ENCODE peak calls at places on chromosomes 7 and 10, in four cellular contexts. One of them, this sample, is unnamed.

GRCh38 chr7:754531-755420 is 27.7 kb upstream of the PRKAR1B start:
- DNase-seq in fibroblast of villous mesenchyme: no peak
- DNase-seq in activated T-helper 1 cell treated with anti-CD3 and anti-CD28 coated beads, Interleukin-12 subunit alpha, Interleukin-12 subunit beta, Interleukin-2, Interleukin-4 antibody, amounts not matched to agents 30 ng/mL and 10 ng/mL and 1 ng/mL, durations not matched to agents 14 hours and 24 hours and 36 hours: no peak
- DNase-seq in anterior cingulate cortex: no peak
- DNase-seq in this sample: no peak

GRCh38 chr10:93475871-93476270 is 6.3 kb downstream of the MYOF start:
- DNase-seq in anterior cingulate cortex: no peak
- DNase-seq in activated T-helper 1 cell treated with anti-CD3 and anti-CD28 coated beads, Interleukin-12 subunit alpha, Interleukin-12 subunit beta, Interleukin-2, Interleukin-4 antibody, amounts not matched to agents 30 ng/mL and 10 ng/mL and 1 ng/mL, durations not matched to agents 14 hours and 24 hours and 36 hours: no peak
- DNase-seq in fibroblast of villous mesenchyme: peak; percentile 54
- DNase-seq in this sample: no peak

GRCh38 chr7:105473163-105473562 is 48.9 kb downstream of the PUS7 start:
- DNase-seq in anterior cingulate cortex: no peak
- DNase-seq in fibroblast of villous mesenchyme: peak; percentile 86
- DNase-seq in activated T-helper 1 cell treated with anti-CD3 and anti-CD28 coated beads, Interleukin-12 subunit alpha, Interleukin-12 subunit beta, Interleukin-2, Interleukin-4 antibody, amounts not matched to agents 30 ng/mL and 10 ng/mL and 1 ng/mL, durations not matched to agents 14 hours and 24 hours and 36 hours: no peak
- DNase-seq in this sample: no peak

GRCh38 chr7:140989068-140989467 is 25.7 kb downstream of the MRPS33 start:
- DNase-seq in anterior cingulate cortex: no peak
- DNase-seq in activated T-helper 1 cell treated with anti-CD3 and anti-CD28 coated beads, Interleukin-12 subunit alpha, Interleukin-12 subunit beta, Interleukin-2, Interleukin-4 antibody, amounts not matched to agents 30 ng/mL and 10 ng/mL and 1 ng/mL, durations not matched to agents 14 hours and 24 hours and 36 hours: no peak
- DNase-seq in fibroblast of villous mesenchyme: no peak
- DNase-seq in this sample: no peak

GRCh38 chr7:55050286-55050685 is 31.5 kb downstream of the EGFR start:
- DNase-seq in fibroblast of villous mesenchyme: no peak
- DNase-seq in activated T-helper 1 cell treated with anti-CD3 and anti-CD28 coated beads, Interleukin-12 subunit alpha, Interleukin-12 subunit beta, Interleukin-2, Interleukin-4 antibody, amounts not matched to agents 30 ng/mL and 10 ng/mL and 1 ng/mL, durations not matched to agents 14 hours and 24 hours and 36 hours: no peak
- DNase-seq in anterior cingulate cortex: no peak
- DNase-seq in this sample: no peak

GRCh38 chr7:110522751-110523200 is 568.2 kb upstream of the LRRN3 start:
- DNase-seq in activated T-helper 1 cell treated with anti-CD3 and anti-CD28 coated beads, Interleukin-12 subunit alpha, Interleukin-12 subunit beta, Interleukin-2, Interleukin-4 antibody, amounts not matched to agents 30 ng/mL and 10 ng/mL and 1 ng/mL, durations not matched to agents 14 hours and 24 hours and 36 hours: no peak
- DNase-seq in anterior cingulate cortex: no peak
- DNase-seq in fibroblast of villous mesenchyme: peak; percentile 22
- DNase-seq in this sample: no peak

GRCh38 chr10:42987121-42987541 is 89.7 kb upstream of the RET start:
- DNase-seq in activated T-helper 1 cell treated with anti-CD3 and anti-CD28 coated beads, Interleukin-12 subunit alpha, Interleukin-12 subunit beta, Interleukin-2, Interleukin-4 antibody, amounts not matched to agents 30 ng/mL and 10 ng/mL and 1 ng/mL, durations not matched to agents 14 hours and 24 hours and 36 hours: no peak
- DNase-seq in anterior cingulate cortex: no peak
- DNase-seq in fibroblast of villous mesenchyme: no peak
- DNase-seq in this sample: no peak

GRCh38 chr7:137146552-137146961 is 197.0 kb downstream of the PTN start:
- DNase-seq in fibroblast of villous mesenchyme: peak; percentile 88
- DNase-seq in anterior cingulate cortex: no peak
- DNase-seq in activated T-helper 1 cell treated with anti-CD3 and anti-CD28 coated beads, Interleukin-12 subunit alpha, Interleukin-12 subunit beta, Interleukin-2, Interleukin-4 antibody, amounts not matched to agents 30 ng/mL and 10 ng/mL and 1 ng/mL, durations not matched to agents 14 hours and 24 hours and 36 hours: no peak
- DNase-seq in this sample: no peak

GRCh38 chr7:40879941-40880558 is 745.2 kb downstream of the SUGCT start:
- DNase-seq in fibroblast of villous mesenchyme: no peak
- DNase-seq in anterior cingulate cortex: no peak
- DNase-seq in activated T-helper 1 cell treated with anti-CD3 and anti-CD28 coated beads, Interleukin-12 subunit alpha, Interleukin-12 subunit beta, Interleukin-2, Interleukin-4 antibody, amounts not matched to agents 30 ng/mL and 10 ng/mL and 1 ng/mL, durations not matched to agents 14 hours and 24 hours and 36 hours: no peak
- DNase-seq in this sample: no peak

GRCh38 chr7:80334908-80335307 is 177.0 kb downstream of the GNAT3 start:
- DNase-seq in fibroblast of villous mesenchyme: peak; percentile 80
- DNase-seq in activated T-helper 1 cell treated with anti-CD3 and anti-CD28 coated beads, Interleukin-12 subunit alpha, Interleukin-12 subunit beta, Interleukin-2, Interleukin-4 antibody, amounts not matched to agents 30 ng/mL and 10 ng/mL and 1 ng/mL, durations not matched to agents 14 hours and 24 hours and 36 hours: no peak
- DNase-seq in anterior cingulate cortex: no peak
- DNase-seq in this sample: no peak